ENCODE peak calls at places on chromosomes 11 and 22, in six cellular contexts. X is AG04450; H is HTR-8/SVneo; W is stimulated activated CD4-positive, alpha-beta T cell treated with anti-CD3 and anti-CD28 coated beads, TNF-alpha, amount 100 ng/mL, for 24 hours; A is AML-193; N is GM12892. M is an unnamed sample.

GRCh38 chr11:74948546-74948897 is 369 bp downstream of the XRRA1 start:
- DNase-seq in X (no peak), H (no peak), W (no peak), A (no peak), N (no peak), M (no peak)

GRCh38 chr11:86594746-86595145 is 77.7 kb downstream of the ME3 start:
- DNase-seq in X (no peak), H (no peak), W (no peak), A (no peak), N (no peak), M (no peak)

GRCh38 chr11:7578276-7578955 is 64.6 kb downstream of the PPFIBP2 start:
- DNase-seq in X (no peak), H (no peak), W (no peak), A (no peak), N (no peak), M (no peak)

GRCh38 chr22:27490080-27490479 is 311.5 kb downstream of the MN1 start:
- DNase-seq in X (no peak), H (no peak), W (no peak), A (no peak), N (no peak), M (no peak)

GRCh38 chr11:44718057-44718456 is 8.7 kb upstream of the TSPAN18 start:
- DNase-seq in X (no peak), H (no peak), W (no peak), A (no peak), N (no peak), M (no peak)

GRCh38 chr11:86302092-86302793 is at the start of gene HIKESHI:
- DNase-seq in X (peak; percentile 93), H (peak; percentile 93), W (peak; percentile 90), A (peak; percentile 97), N (peak; percentile 61), M (peak; percentile 60)

GRCh38 chr11:36617543-36617942 is 19.5 kb upstream of the RAG2 start:
- DNase-seq in X (no peak), H (no peak), W (no peak), A (no peak), N (no peak), M (no peak)

GRCh38 chr11:116284930-116285329 is 487.9 kb downstream of the BUD13 start:
- DNase-seq in X (no peak), H (no peak), W (no peak), A (no peak), N (no peak), M (no peak)

GRCh38 chr11:93846411-93846810 is 4.0 kb downstream of the VSTM5 start:
- DNase-seq in X (peak; percentile 8), H (no peak), W (no peak), A (no peak), N (no peak), M (no peak)

GRCh38 chr11:62850911-62851806 is 11.8 kb upstream of the WDR74 start:
- DNase-seq in X (no peak), H (no peak), W (no peak), A (no peak), N (no peak), M (no peak)

GRCh38 chr22:22187299-22187698 is 57.3 kb upstream of the VPREB1 start:
- DNase-seq in X (no peak), H (no peak), W (no peak), A (no peak), N (no peak), M (no peak)

GRCh38 chr22:44734801-44735517 is 17.4 kb upstream of the ARHGAP8 start:
- DNase-seq in X (no peak), H (no peak), W (no peak), A (no peak), N (no peak), M (no peak)

GRCh38 chr11:80841716-80842115 is 1400.9 kb upstream of the TENM4 start:
- DNase-seq in X (no peak), H (no peak), W (no peak), A (no peak), N (no peak), M (no peak)

GRCh38 chr22:39490135-39490798 is 11.8 kb upstream of the MIEF1 start:
- DNase-seq in X (no peak), H (peak; percentile 66), W (peak; percentile 61), A (peak; percentile 51), N (peak; percentile 92), M (peak; percentile 98)

GRCh38 chr11:128519353-128519752 is 68.0 kb downstream of the ETS1 start:
- DNase-seq in X (no peak), H (no peak), W (no peak), A (no peak), N (no peak), M (no peak)

GRCh38 chr11:2673871-2674471 is 25.8 kb downstream of the KCNQ1OT1 start:
- DNase-seq in X (no peak), H (no peak), W (no peak), A (no peak), N (no peak), M (no peak)

GRCh38 chr11:87767615-87768014 is 407.6 kb downstream of the RAB38 start:
- DNase-seq in X (no peak), H (no peak), W (no peak), A (no peak), N (no peak), M (no peak)

GRCh38 chr11:76196849-76197248 is 9.5 kb downstream of the WNT11 start:
- DNase-seq in X (no peak), H (no peak), W (no peak), A (no peak), N (no peak), M (no peak)

GRCh38 chr11:452916-453527 is 2.9 kb downstream of the PTDSS2 start:
- DNase-seq in X (no peak), H (no peak), W (no peak), A (no peak), N (no peak), M (no peak)

GRCh38 chr11:20057055-20057943 is 103.0 kb downstream of the DBX1 start:
- DNase-seq in X (peak; percentile 24), H (no peak), W (no peak), A (no peak), N (no peak), M (no peak)

M was measured in GM19239.